ENCODE peak calls at places on chromosomes 16 and 17, in five cellular contexts. M is cardiac muscle cell, X is OCI-LY7, Z is tibial nerve, Y is thyroid gland. J is an unnamed sample. For H3K4me1, the result is how much of the 10 kb centered on the place peaks cover.

GRCh38 chr16:63461248-63461841 is 1425.1 kb upstream of the CDH8 start:
- DNase-seq in M (peak), X (peak), Z (no peak), Y (peak), J (peak)

GRCh38 chr17:56809820-56810179 is 23.9 kb downstream of the C17orf67 start:
- DNase-seq in M (no peak), X (no peak), Z (no peak), Y (no peak), J (no peak)

GRCh38 chr17:21278304-21279197 is 6.0 kb upstream of the MAP2K3 start:
- DNase-seq in M (no peak), X (peak), Z (no peak), Y (peak), J (no peak)

GRCh38 chr17:73947281-73947975 is 256.1 kb upstream of the RPL38 start:
- DNase-seq in M (no peak), X (no peak), Z (no peak), Y (no peak), J (no peak)

GRCh38 chr16:82031116-82032084 is 3.7 kb upstream of the HSD17B2 start:
- DNase-seq in M (peak), X (peak), Z (no peak), Y (no peak), J (peak)

GRCh38 chr17:82933911-82934310 is 94.1 kb upstream of the ZNF750 start:
- DNase-seq in M (no peak), X (no peak), Z (no peak), Y (peak), J (no peak)

GRCh38 chr16:15403392-15403995 is 7.9 kb downstream of the MPV17L start:
- DNase-seq in M (no peak), X (peak), Z (no peak), Y (no peak), J (no peak)

GRCh38 chr17:7656958-7657715 is 6.4 kb downstream of the ATP1B2 start:
- DNase-seq in M (peak), X (no peak), Z (no peak), Y (peak), J (no peak)

GRCh38 chr16:35208001-35208935 is 1748.9 kb downstream of the TP53TG3F start:
- DNase-seq in M (no peak), X (no peak), Z (no peak), Y (no peak), J (no peak)

GRCh38 chr17:81702934-81703746 is at the start of gene MRPL12:
- DNase-seq in M (peak), X (peak), Z (peak), Y (peak), J (peak)

GRCh38 chr16:85752511-85753420 is 1.9 kb upstream of the C16orf74 start:
- DNase-seq in M (peak), X (peak), Z (no peak), Y (peak), J (peak)

GRCh38 chr16:67112591-67113399 is 3.1 kb downstream of the PHAF1 start:
- DNase-seq in M (no peak), X (no peak), Z (no peak), Y (no peak), J (peak)

GRCh38 chr17:66578781-66579489 is 256.0 kb upstream of the CACNG5 start:
- DNase-seq in M (peak), X (no peak), Z (no peak), Y (no peak), J (no peak)

GRCh38 chr17:44900894-44901293 is 1.6 kb upstream of the EFTUD2 start:
- DNase-seq in M (no peak), X (no peak), Z (no peak), Y (peak), J (no peak)

GRCh38 chr17:4881761-4882555 is 17.4 kb upstream of the C17orf107 start:
- DNase-seq in M (peak), X (peak), Z (no peak), Y (peak), J (peak)

GRCh38 chr17:36928450-36929125 is 8.7 kb upstream of the LHX1 start:
- DNase-seq in M (no peak), X (peak), Z (no peak), Y (no peak), J (no peak)

GRCh38 chr16:66382171-66382965 is 15.9 kb downstream of the CDH5 start:
- DNase-seq in M (no peak), X (no peak), Z (no peak), Y (no peak), J (no peak)

GRCh38 chr17:10075919-10076318 is 122.5 kb downstream of the GAS7 start:
- DNase-seq in M (no peak), X (no peak), Z (no peak), Y (no peak), J (no peak)

GRCh38 chr16:28316056-28316455 is 23.7 kb downstream of the SBK1 start:
- DNase-seq in M (no peak), X (no peak), Z (no peak), Y (no peak), J (no peak)

GRCh38 chr16:56734429-56734828 is 4.5 kb downstream of the NUP93 start:
- DNase-seq in M (no peak), X (no peak), Z (no peak), Y (no peak), J (no peak)

GRCh38 chr17:48427598-48427997 is 2.4 kb downstream of the SKAP1 start:
- DNase-seq in M (no peak), X (peak), Z (no peak), Y (no peak), J (no peak)

GRCh38 chr17:68592667-68593330 is 8.4 kb downstream of the FAM20A start:
- DNase-seq in M (no peak), X (no peak), Z (no peak), Y (no peak), J (no peak)

GRCh38 chr16:47734987-47735594 is 274.0 kb downstream of the PHKB start:
- DNase-seq in M (no peak), X (no peak), Z (no peak), Y (no peak), J (peak)

GRCh38 chr17:77215281-77215680 is 74.5 kb downstream of the SEC14L1 start:
- DNase-seq in M (no peak), X (no peak), Z (no peak), Y (no peak), J (no peak)

GRCh38 chr17:60506312-60506711 is 19.7 kb downstream of the APPBP2 start:
- DNase-seq in M (no peak), X (no peak), Z (no peak), Y (no peak), J (no peak)

GRCh38 chr17:50218771-50219315 is 17.4 kb upstream of the COL1A1 start:
- DNase-seq in M (no peak), X (no peak), Z (no peak), Y (peak), J (no peak)

GRCh38 chr16:8575399-8575798 is 14.9 kb downstream of the TMEM114 start:
- DNase-seq in M (no peak), X (no peak), Z (no peak), Y (no peak), J (no peak)

GRCh38 chr16:2924901-2925820 is 13.4 kb downstream of the FLYWCH1 start:
- DNase-seq in M (peak), X (no peak), Z (no peak), Y (no peak), J (no peak)

GRCh38 chr16:20409398-20410152 is at the start of gene ACSM5:
- DNase-seq in M (peak), X (no peak), Z (peak), Y (peak), J (no peak)

GRCh38 chr17:19271751-19272357 is 34.7 kb downstream of the EPN2 start:
- DNase-seq in M (no peak), X (peak), Z (no peak), Y (no peak), J (no peak)
- H3K4me1 ChIP-seq in M (under half), X (under half), Z (under half), Y (under half), J (under half)

GRCh38 chr17:80375186-80375585 is 39.8 kb upstream of the ENDOV start:
- DNase-seq in M (no peak), X (no peak), Z (no peak), Y (no peak), J (no peak)

GRCh38 chr17:80372922-80373570 is 41.9 kb upstream of the ENDOV start:
- DNase-seq in M (no peak), X (no peak), Z (no peak), Y (no peak), J (no peak)

GRCh38 chr17:80374039-80374731 is 40.8 kb upstream of the ENDOV start:
- DNase-seq in M (no peak), X (no peak), Z (no peak), Y (no peak), J (no peak)

GRCh38 chr17:80376531-80376930 is 38.4 kb upstream of the ENDOV start:
- DNase-seq in M (no peak), X (no peak), Z (no peak), Y (no peak), J (no peak)

GRCh38 chr17:80374732-80375118 is 40.2 kb upstream of the ENDOV start:
- DNase-seq in M (no peak), X (no peak), Z (no peak), Y (no peak), J (no peak)
- H3K4me1 ChIP-seq in M (under half), X (under half), Z (under half), Y (under half), J (under half)

GRCh38 chr17:38920374-38921291 is 4.8 kb upstream of the LASP1NB start:
- DNase-seq in M (peak), X (no peak), Z (no peak), Y (no peak), J (no peak)

GRCh38 chr17:38922538-38923291 is 2.7 kb upstream of the LASP1NB start:
- DNase-seq in M (no peak), X (no peak), Z (peak), Y (peak), J (peak)

GRCh38 chr17:38918916-38919315 is 6.5 kb upstream of the LASP1NB start:
- DNase-seq in M (no peak), X (no peak), Z (no peak), Y (no peak), J (no peak)

GRCh38 chr17:38919316-38920078 is 5.9 kb upstream of the LASP1NB start:
- DNase-seq in M (no peak), X (no peak), Z (no peak), Y (no peak), J (no peak)

GRCh38 chr17:38921756-38922411 is 3.5 kb upstream of the LASP1NB start:
- DNase-seq in M (no peak), X (no peak), Z (no peak), Y (no peak), J (no peak)
- H3K4me1 ChIP-seq in M (under half), X (under half), Z (under half), Y (under half), J (under half)

GRCh38 chr17:78359936-78360370 is at the start of gene SOCS3:
- DNase-seq in M (peak), X (no peak), Z (peak), Y (peak), J (peak)
- H3K4me1 ChIP-seq in M (half or more), X (under half), Z (under half), Y (under half), J (under half)

GRCh38 chr16:54342966-54343365 is 56.4 kb upstream of the IRX3 start:
- DNase-seq in M (no peak), X (no peak), Z (no peak), Y (no peak), J (no peak)
- H3K4me1 ChIP-seq in M (under half), X (under half), Z (under half), Y (under half), J (under half)

DNA sequence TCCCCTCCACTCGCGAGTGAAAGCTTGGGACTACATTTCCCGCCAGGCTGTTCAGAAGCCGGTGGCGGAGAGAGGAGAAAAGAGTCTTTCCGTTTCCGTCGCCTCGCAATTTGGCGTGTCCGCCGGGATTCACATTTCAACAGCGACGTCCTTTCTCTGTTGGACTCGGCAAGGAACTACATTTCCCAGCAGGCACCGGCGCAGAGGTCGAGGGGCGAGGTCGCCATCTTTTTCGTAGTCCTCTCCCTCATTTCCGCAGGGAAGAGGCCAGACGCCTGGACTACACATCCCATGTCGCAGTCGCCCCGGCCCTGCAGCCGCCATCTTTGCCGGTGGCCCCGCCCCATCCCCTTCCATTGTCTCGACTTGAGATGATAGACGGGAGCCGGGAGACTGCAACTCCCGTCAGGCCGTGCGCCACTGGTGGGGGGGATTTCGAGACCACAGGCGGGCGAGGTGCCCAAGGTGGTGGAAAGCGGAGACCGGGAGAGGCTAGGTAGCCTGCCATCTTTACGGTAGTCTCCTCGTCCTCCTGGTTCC is 882 bp upstream of the FBXL19 start:
- DNase-seq in M (peak), X (peak), Z (peak), Y (peak), J (peak)
- H3K4me1 ChIP-seq in M (under half), X (under half), Z (under half), Y (under half), J (under half)

GRCh38 chr17:78271419-78272160 is 40.2 kb downstream of the TMEM235 start:
- DNase-seq in M (no peak), X (no peak), Z (no peak), Y (no peak), J (no peak)

GRCh38 chr17:78267257-78268073 is 36.0 kb downstream of the TMEM235 start:
- DNase-seq in M (no peak), X (no peak), Z (no peak), Y (no peak), J (no peak)

GRCh38 chr17:78268191-78268874 is 36.9 kb downstream of the TMEM235 start:
- DNase-seq in M (no peak), X (no peak), Z (no peak), Y (no peak), J (no peak)

GRCh38 chr17:78269893-78270490 is 38.6 kb downstream of the TMEM235 start:
- DNase-seq in M (no peak), X (no peak), Z (no peak), Y (no peak), J (no peak)

DNA sequence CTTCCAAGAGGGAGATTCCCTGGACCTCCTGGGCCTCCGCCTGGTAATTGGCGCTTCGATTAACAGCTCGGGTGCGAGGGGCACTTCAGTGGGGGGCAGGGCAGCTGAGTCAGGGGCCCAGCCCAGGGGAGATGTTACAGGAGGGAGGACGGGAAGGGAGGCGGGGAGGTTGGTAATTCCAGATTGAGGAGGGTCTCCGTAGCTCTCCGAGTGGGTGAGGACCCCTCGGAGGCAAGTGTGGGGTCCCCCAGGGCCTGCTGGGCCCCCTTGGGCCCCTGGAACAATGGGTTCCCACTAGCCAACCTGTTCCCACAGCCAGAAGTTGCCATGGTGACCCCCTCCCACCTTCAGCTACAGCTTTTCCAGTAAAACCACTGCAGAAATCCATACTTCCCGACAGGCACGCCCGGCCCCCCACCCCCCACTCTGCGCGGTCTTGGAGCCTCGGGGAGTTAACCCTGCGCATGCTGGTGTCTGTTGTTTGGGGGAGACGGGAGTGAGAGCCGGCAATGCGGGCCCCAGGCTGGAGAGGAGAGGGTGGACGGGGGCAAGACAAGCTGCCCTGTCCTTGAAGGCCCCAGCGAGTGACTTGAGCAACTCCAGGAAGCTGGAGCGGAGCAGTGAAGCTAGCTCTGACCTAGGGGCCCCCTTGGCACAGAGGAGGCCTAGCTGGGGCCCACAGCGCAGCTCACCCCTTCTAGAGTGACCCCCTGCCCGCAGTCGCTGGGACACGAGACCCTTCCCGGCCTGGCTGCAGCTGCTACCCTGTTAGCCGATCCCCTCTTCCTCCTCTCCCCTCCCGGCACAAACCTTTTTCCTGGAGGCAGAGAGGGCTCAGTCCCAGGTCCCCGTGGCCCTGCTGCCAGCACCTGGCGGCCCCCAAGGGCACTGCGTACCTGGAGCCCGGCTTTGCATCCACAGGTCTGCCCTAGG is 37.8 kb downstream of the TMEM235 start:
- DNase-seq in M (peak), X (no peak), Z (no peak), Y (no peak), J (no peak)
- H3K4me1 ChIP-seq in M (half or more), X (under half), Z (under half), Y (under half), J (under half)

J was measured in prostate gland.